ENCODE peak calls at places on chromosomes 5 and 9, in four cellular contexts. T, C, K and I are unnamed samples.

GRCh38 chr5:77076961-77077820 is 9.9 kb downstream of the ZBED3 start:
- DNase-seq in T (peak), K (peak), C (peak), I (peak)

GRCh38 chr5:181028032-181028819 is 11.8 kb upstream of the BTNL9 start:
- DNase-seq in K (peak), T (no peak), C (peak), I (peak)

GRCh38 chr5:1647580-1647979 is 123.8 kb upstream of the LPCAT1 start:
- DNase-seq in K (no peak), C (no peak), T (no peak), I (no peak)

GRCh38 chr9:78213696-78214095 is 22.2 kb upstream of the CEP78 start:
- DNase-seq in T (no peak), K (no peak), C (no peak), I (no peak)

GRCh38 chr9:297104-297794 is 82.6 kb downstream of the DOCK8 start:
- DNase-seq in T (no peak), C (no peak), K (no peak), I (no peak)

GRCh38 chr9:19642256-19642655 is 146.6 kb downstream of the SLC24A2 start:
- DNase-seq in C (no peak), T (no peak), K (no peak), I (no peak)

GRCh38 chr9:115668506-115668905 is 485.1 kb upstream of the PAPPA start:
- DNase-seq in T (peak), C (peak), K (no peak), I (no peak)

GRCh38 chr5:33737697-33738096 is 154.1 kb downstream of the ADAMTS12 start:
- DNase-seq in C (no peak), T (no peak), K (no peak), I (no peak)

GRCh38 chr9:130422546-130422945 is 22.2 kb upstream of the ASS1 start:
- DNase-seq in K (peak), C (no peak), T (no peak), I (no peak)

GRCh38 chr5:111737716-111738115 is 19.3 kb downstream of the NREP start:
- DNase-seq in K (no peak), C (no peak), T (peak), I (no peak)

GRCh38 chr5:65391591-65391990 is 90.1 kb downstream of the ADAMTS6 start:
- DNase-seq in C (no peak), T (peak), K (no peak), I (no peak)

GRCh38 chr5:112691341-112691685 is 46.4 kb upstream of the APC start:
- DNase-seq in T (no peak), C (no peak), K (no peak), I (no peak)

GRCh38 chr9:17665450-17665849 is 86.6 kb downstream of the SH3GL2 start:
- DNase-seq in T (no peak), K (no peak), C (no peak), I (no peak)

GRCh38 chr9:129437626-129438323 is 183.1 kb downstream of the C9orf50 start:
- DNase-seq in C (no peak), T (no peak), K (no peak), I (no peak)

GRCh38 chr9:4689013-4689412 is 9.6 kb downstream of the CDC37L1 start:
- DNase-seq in C (no peak), K (no peak), T (no peak), I (no peak)

GRCh38 chr5:154601014-154601413 is 123.0 kb upstream of the HAND1 start:
- DNase-seq in C (no peak), K (no peak), T (no peak), I (no peak)

GRCh38 chr5:72788851-72789505 is 27.5 kb upstream of the TNPO1 start:
- DNase-seq in T (peak), K (no peak), C (no peak), I (no peak)

GRCh38 chr9:36166150-36166927 is 2.8 kb upstream of the CCIN start:
- DNase-seq in T (peak), C (peak), K (peak), I (peak)

GRCh38 chr5:115838885-115839518 is 2.4 kb downstream of the ATG12 start:
- DNase-seq in T (peak), C (peak), K (no peak), I (no peak)

GRCh38 chr5:8829322-8830029 is 716.4 kb downstream of the SEMA5A start:
- DNase-seq in C (peak), K (no peak), T (peak), I (no peak)

GRCh38 chr9:106846847-106847246 is 16.1 kb upstream of the ZNF462 start:
- DNase-seq in C (no peak), T (peak), K (no peak), I (no peak)

GRCh38 chr9:84652496-84653081 is 16.9 kb upstream of the NTRK2 start:
- DNase-seq in T (no peak), K (no peak), C (no peak), I (no peak)

GRCh38 chr9:81855538-81855937 is 72.7 kb upstream of the SPATA31D4 start:
- DNase-seq in T (peak), K (no peak), C (no peak), I (no peak)

GRCh38 chr9:19493174-19493811 is 84.5 kb downstream of the ACER2 start:
- DNase-seq in K (peak), C (peak), T (peak), I (peak)

GRCh38 chr5:96651948-96652753 is 10.0 kb upstream of the CAST start:
- DNase-seq in K (peak), C (peak), T (no peak), I (no peak)

GRCh38 chr5:80754900-80755299 is 100.1 kb upstream of the DHFR start:
- DNase-seq in K (no peak), C (no peak), T (peak), I (no peak)

GRCh38 chr5:91384671-91385430 is 1.7 kb upstream of the ARRDC3 start:
- DNase-seq in K (no peak), T (peak), C (peak), I (no peak)

GRCh38 chr5:159362190-159362589 is 31.9 kb upstream of the IL12B start:
- DNase-seq in C (no peak), T (no peak), K (no peak), I (no peak)

GRCh38 chr5:167732499-167732898 is 558.9 kb upstream of the WWC1 start:
- DNase-seq in T (no peak), C (no peak), K (no peak), I (no peak)

GRCh38 chr5:105101597-105101996 is 1539.0 kb upstream of the NUDT12 start:
- DNase-seq in K (no peak), C (no peak), T (no peak), I (no peak)

GRCh38 chr5:68053202-68053601 is 162.4 kb upstream of the PIK3R1 start:
- DNase-seq in K (no peak), C (no peak), T (peak), I (no peak)

GRCh38 chr9:121985792-121986494 is 107.2 kb downstream of the TTLL11 start:
- DNase-seq in T (no peak), K (no peak), C (no peak), I (no peak)

GRCh38 chr5:142342128-142342981 is 17.5 kb upstream of the SPRY4 start:
- DNase-seq in K (no peak), T (peak), C (no peak), I (no peak)

GRCh38 chr5:132764051-132764450 is 13.0 kb downstream of the SEPTIN8 start:
- DNase-seq in K (peak), C (no peak), T (no peak), I (no peak)

GRCh38 chr5:37751227-37751626 is 88.6 kb downstream of the GDNF start:
- DNase-seq in K (no peak), T (peak), C (no peak), I (no peak)

GRCh38 chr5:60595183-60595582 is 104.8 kb downstream of the DEPDC1B start:
- DNase-seq in K (no peak), T (no peak), C (no peak), I (no peak)

GRCh38 chr5:156934450-156935211 is 28.4 kb downstream of the TIMD4 start:
- DNase-seq in K (no peak), C (peak), T (no peak), I (peak)

GRCh38 chr5:139667001-139667729 is 19.0 kb downstream of the CXXC5 start:
- DNase-seq in T (no peak), C (no peak), K (no peak), I (no peak)

GRCh38 chr5:139668064-139668880 is 20.1 kb downstream of the CXXC5 start:
- DNase-seq in K (no peak), C (no peak), T (no peak), I (no peak)

GRCh38 chr5:139668924-139669680 is 21.0 kb downstream of the CXXC5 start:
- DNase-seq in K (no peak), C (no peak), T (no peak), I (no peak)

GRCh38 chr5:139666551-139666950 is 18.4 kb downstream of the CXXC5 start:
- DNase-seq in K (no peak), C (no peak), T (no peak), I (no peak)

GRCh38 chr5:139667730-139668063 is 19.5 kb downstream of the CXXC5 start:
- DNase-seq in T (peak), K (no peak), C (no peak), I (no peak)
- H3K27ac ChIP-seq in T (peak), K (no peak), C (peak), I (no peak)

GRCh38 chr9:114159562-114160145 is 4.3 kb downstream of the COL27A1 start:
- DNase-seq in T (no peak), K (no peak), C (no peak), I (no peak)
- H2AK5ac ChIP-seq in T (no peak), K (no peak), C (no peak), I (no peak)

GRCh38 chr5:174098694-174099093 is 53.2 kb downstream of the NSG2 start:
- DNase-seq in T (no peak), C (no peak), K (no peak), I (no peak)
- H4K5ac ChIP-seq in T (no peak), C (no peak), K (no peak), I (no peak)

DNA sequence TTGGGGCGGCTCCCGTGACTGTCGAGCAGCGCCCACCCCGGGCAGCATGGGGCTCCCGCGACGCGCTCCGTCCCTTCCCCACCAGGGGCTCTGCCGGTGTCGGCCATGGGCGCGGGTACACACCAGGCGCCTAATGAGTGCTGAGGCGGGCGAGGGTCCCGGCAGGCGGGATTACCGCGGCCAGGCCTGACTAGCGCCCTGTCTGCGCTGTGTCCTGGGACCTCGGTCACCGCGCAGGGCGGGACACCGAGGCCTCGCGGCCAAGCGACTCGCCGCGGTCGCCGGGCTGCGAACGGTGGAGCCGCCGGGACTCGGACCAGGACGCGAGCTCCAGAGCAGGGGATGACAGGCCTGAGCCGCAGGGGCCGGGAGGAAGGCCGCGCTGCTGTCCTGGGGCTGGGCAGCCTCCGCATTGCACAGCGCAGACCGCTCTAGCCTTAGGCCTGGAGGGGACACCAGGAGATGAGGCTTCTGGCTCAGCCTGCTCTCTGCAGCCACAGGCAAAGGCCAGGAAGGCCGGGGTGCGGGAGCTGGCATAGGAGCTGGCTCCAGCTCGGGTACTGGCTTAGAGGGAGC is 14.1 kb downstream of the LCN10 start:
- DNase-seq in C (peak), K (peak), T (peak), I (peak)
- H3K27ac ChIP-seq in C (no peak), K (no peak), T (peak), I (no peak)

GRCh38 chr9:38339087-38339486 is 53.4 kb upstream of the ALDH1B1 start:
- DNase-seq in K (no peak), T (peak), C (no peak), I (no peak)

GRCh38 chr9:38339496-38339895 is 53.0 kb upstream of the ALDH1B1 start:
- DNase-seq in K (no peak), C (no peak), T (peak), I (no peak)

GRCh38 chr9:38337095-38337494 is 55.4 kb upstream of the ALDH1B1 start:
- DNase-seq in K (no peak), T (no peak), C (no peak), I (no peak)

GRCh38 chr9:38337706-38338264 is 54.7 kb upstream of the ALDH1B1 start:
- DNase-seq in K (no peak), C (no peak), T (no peak), I (no peak)

GRCh38 chr9:38338359-38339014 is 54.0 kb upstream of the ALDH1B1 start:
- DNase-seq in C (no peak), K (no peak), T (no peak), I (no peak)
- H2AK5ac ChIP-seq in C (no peak), K (no peak), T (no peak), I (no peak)

GRCh38 chr5:121783700-121784099 is 68.0 kb upstream of the FTMT start:
- DNase-seq in C (no peak), T (no peak), K (no peak), I (no peak)

GRCh38 chr5:121780406-121780805 is 71.3 kb upstream of the FTMT start:
- DNase-seq in T (no peak), K (no peak), C (no peak), I (no peak)
- H4K5ac ChIP-seq in T (no peak), K (no peak), C (no peak), I (no peak)

GRCh38 chr9:113955076-113955752 is 79.1 kb downstream of the ZNF618 start:
- DNase-seq in C (no peak), T (peak), K (no peak), I (no peak)
- H3K27ac ChIP-seq in C (no peak), T (peak), K (no peak), I (no peak)

DNA sequence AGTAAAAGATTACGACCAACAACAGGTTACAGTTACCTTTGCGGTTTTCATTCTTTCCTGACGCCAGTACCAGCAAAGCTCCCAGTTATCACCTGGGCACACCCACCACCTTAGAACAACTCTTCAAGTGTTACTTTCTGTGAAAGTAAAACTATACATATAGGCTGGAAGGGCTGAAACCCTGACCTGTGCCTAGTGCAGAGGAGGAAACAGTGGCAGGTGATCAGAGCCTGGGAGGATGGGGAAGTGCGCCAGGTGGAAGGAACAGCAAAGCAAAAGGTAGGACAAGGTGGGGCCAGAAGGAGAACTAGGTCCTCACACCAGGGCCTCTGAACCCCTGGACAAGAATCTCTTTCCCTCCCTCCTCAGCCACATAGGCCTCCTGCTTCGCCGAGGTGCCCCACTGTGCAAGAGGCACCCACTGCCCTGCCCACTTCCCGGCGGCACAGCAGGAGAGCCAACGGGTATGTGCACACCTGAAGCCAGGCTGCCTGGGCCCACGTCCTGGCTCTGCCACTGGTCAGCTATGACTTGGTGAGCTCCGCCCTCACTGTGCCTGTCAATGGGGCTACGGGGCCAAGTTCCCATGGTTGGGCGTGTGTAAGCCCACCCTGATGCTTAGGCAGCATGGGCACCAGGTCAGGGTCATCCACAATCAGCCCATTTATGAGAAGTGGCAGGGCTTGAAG is 26.9 kb downstream of the BICD2 start:
- DNase-seq in T (no peak), C (no peak), K (no peak), I (no peak)
- H2AK5ac ChIP-seq in T (no peak), C (no peak), K (no peak), I (peak)

GRCh38 chr5:173627860-173628392 is 11.5 kb upstream of the BOD1 start:
- DNase-seq in C (peak), T (no peak), K (peak), I (peak)
- H4K5ac ChIP-seq in C (no peak), T (no peak), K (no peak), I (peak)